ENCODE peak calls at places on chromosomes 16 and 17, in five cellular contexts. One of them, this sample, is unnamed.

GRCh38 chr16:14062261-14062660 is 8.9 kb upstream of the MRTFB start:
- DNase-seq in C1 segment of cervical spinal cord: no peak
- DNase-seq in tibial nerve: no peak
- DNase-seq in HEK293T: no peak
- DNase-seq in dorsolateral prefrontal cortex: no peak
- DNase-seq in this sample: no peak

GRCh38 chr16:85072947-85073346 is 39.3 kb downstream of the CIBAR2 start:
- DNase-seq in C1 segment of cervical spinal cord: no peak
- DNase-seq in tibial nerve: no peak
- DNase-seq in HEK293T: no peak
- DNase-seq in dorsolateral prefrontal cortex: no peak
- DNase-seq in this sample: no peak

GRCh38 chr16:15829460-15829859 is 27.4 kb downstream of the MYH11 start:
- DNase-seq in HEK293T: no peak
- DNase-seq in dorsolateral prefrontal cortex: no peak
- DNase-seq in C1 segment of cervical spinal cord: no peak
- DNase-seq in tibial nerve: peak
- DNase-seq in this sample: no peak

GRCh38 chr16:4158143-4159093 is 42.2 kb upstream of the ADCY9 start:
- DNase-seq in C1 segment of cervical spinal cord: no peak
- DNase-seq in dorsolateral prefrontal cortex: no peak
- DNase-seq in tibial nerve: no peak
- DNase-seq in HEK293T: no peak
- DNase-seq in this sample: no peak

GRCh38 chr17:7250655-7251329 is 742 bp downstream of the CTDNEP1 start:
- DNase-seq in dorsolateral prefrontal cortex: no peak
- DNase-seq in C1 segment of cervical spinal cord: no peak
- DNase-seq in tibial nerve: no peak
- DNase-seq in HEK293T: no peak
- DNase-seq in this sample: no peak

GRCh38 chr16:83513006-83513755 is 294.6 kb upstream of the HSBP1 start:
- DNase-seq in tibial nerve: no peak
- DNase-seq in dorsolateral prefrontal cortex: no peak
- DNase-seq in HEK293T: no peak
- DNase-seq in C1 segment of cervical spinal cord: no peak
- DNase-seq in this sample: no peak

GRCh38 chr17:78774456-78774855 is 7.6 kb downstream of the CYTH1 start:
- DNase-seq in tibial nerve: no peak
- DNase-seq in dorsolateral prefrontal cortex: no peak
- DNase-seq in HEK293T: no peak
- DNase-seq in C1 segment of cervical spinal cord: no peak
- DNase-seq in this sample: no peak

GRCh38 chr17:37490638-37491614 is 1.2 kb downstream of the DUSP14 start:
- DNase-seq in dorsolateral prefrontal cortex: no peak
- DNase-seq in HEK293T: peak
- DNase-seq in tibial nerve: no peak
- DNase-seq in C1 segment of cervical spinal cord: no peak
- DNase-seq in this sample: peak

GRCh38 chr17:78718575-78719209 is 63.4 kb downstream of the CYTH1 start:
- DNase-seq in HEK293T: no peak
- DNase-seq in C1 segment of cervical spinal cord: no peak
- DNase-seq in dorsolateral prefrontal cortex: no peak
- DNase-seq in tibial nerve: no peak
- DNase-seq in this sample: no peak

GRCh38 chr17:2789700-2790099 is 6.5 kb upstream of the RAP1GAP2 start:
- DNase-seq in tibial nerve: no peak
- DNase-seq in HEK293T: no peak
- DNase-seq in dorsolateral prefrontal cortex: no peak
- DNase-seq in C1 segment of cervical spinal cord: no peak
- DNase-seq in this sample: no peak

GRCh38 chr16:12896562-12896961 is 4.8 kb upstream of the SHISA9 start:
- DNase-seq in tibial nerve: no peak
- DNase-seq in HEK293T: no peak
- DNase-seq in C1 segment of cervical spinal cord: no peak
- DNase-seq in dorsolateral prefrontal cortex: no peak
- DNase-seq in this sample: peak

GRCh38 chr17:64291268-64291851 is 28.3 kb upstream of the TEX2 start:
- DNase-seq in C1 segment of cervical spinal cord: no peak
- DNase-seq in HEK293T: peak
- DNase-seq in tibial nerve: no peak
- DNase-seq in dorsolateral prefrontal cortex: no peak
- DNase-seq in this sample: no peak

GRCh38 chr17:47286198-47286914 is 32.7 kb downstream of the ITGB3 start:
- DNase-seq in HEK293T: no peak
- DNase-seq in C1 segment of cervical spinal cord: no peak
- DNase-seq in dorsolateral prefrontal cortex: no peak
- DNase-seq in tibial nerve: no peak
- DNase-seq in this sample: no peak

GRCh38 chr17:2239882-2240430 is 63.6 kb downstream of the SMG6 start:
- DNase-seq in C1 segment of cervical spinal cord: no peak
- DNase-seq in HEK293T: no peak
- DNase-seq in tibial nerve: no peak
- DNase-seq in dorsolateral prefrontal cortex: no peak
- DNase-seq in this sample: no peak

GRCh38 chr17:1789936-1790335 is 28.1 kb downstream of the SERPINF1 start:
- DNase-seq in tibial nerve: no peak
- DNase-seq in C1 segment of cervical spinal cord: no peak
- DNase-seq in dorsolateral prefrontal cortex: no peak
- DNase-seq in HEK293T: no peak
- DNase-seq in this sample: no peak

GRCh38 chr16:71537643-71538042 is 11.4 kb downstream of the CHST4 start:
- DNase-seq in dorsolateral prefrontal cortex: no peak
- DNase-seq in HEK293T: peak
- DNase-seq in tibial nerve: no peak
- DNase-seq in C1 segment of cervical spinal cord: no peak
- DNase-seq in this sample: peak

GRCh38 chr16:3538222-3538621 is 37.4 kb downstream of the CLUAP1 start:
- DNase-seq in C1 segment of cervical spinal cord: no peak
- DNase-seq in HEK293T: no peak
- DNase-seq in tibial nerve: no peak
- DNase-seq in dorsolateral prefrontal cortex: no peak
- DNase-seq in this sample: no peak

GRCh38 chr16:56101480-56101879 is 89.8 kb upstream of the GNAO1 start:
- DNase-seq in dorsolateral prefrontal cortex: no peak
- DNase-seq in C1 segment of cervical spinal cord: no peak
- DNase-seq in tibial nerve: no peak
- DNase-seq in HEK293T: no peak
- DNase-seq in this sample: no peak

GRCh38 chr16:23008041-23008440 is 141.2 kb downstream of the USP31 start:
- DNase-seq in HEK293T: no peak
- DNase-seq in C1 segment of cervical spinal cord: no peak
- DNase-seq in dorsolateral prefrontal cortex: no peak
- DNase-seq in tibial nerve: no peak
- DNase-seq in this sample: no peak

GRCh38 chr17:29136998-29137730 is 43.0 kb downstream of the MYO18A start:
- DNase-seq in dorsolateral prefrontal cortex: no peak
- DNase-seq in C1 segment of cervical spinal cord: no peak
- DNase-seq in tibial nerve: no peak
- DNase-seq in HEK293T: no peak
- DNase-seq in this sample: no peak

GRCh38 chr17:65270499-65270898 is 133.3 kb downstream of the RGS9 start:
- DNase-seq in dorsolateral prefrontal cortex: no peak
- DNase-seq in tibial nerve: no peak
- DNase-seq in HEK293T: no peak
- DNase-seq in C1 segment of cervical spinal cord: no peak
- DNase-seq in this sample: no peak

GRCh38 chr16:50263060-50263909 is 3.1 kb upstream of the ADCY7 start:
- DNase-seq in dorsolateral prefrontal cortex: no peak
- DNase-seq in tibial nerve: no peak
- DNase-seq in C1 segment of cervical spinal cord: no peak
- DNase-seq in HEK293T: no peak
- DNase-seq in this sample: no peak

GRCh38 chr17:76265624-76266243 is 586 bp downstream of the UBALD2 start:
- DNase-seq in C1 segment of cervical spinal cord: no peak
- DNase-seq in tibial nerve: peak
- DNase-seq in dorsolateral prefrontal cortex: no peak
- DNase-seq in HEK293T: peak
- DNase-seq in this sample: peak

This sample was measured in neural crest cell.